ENCODE peak calls at places on chromosomes 3 and 15, in four cellular contexts. E is neuronal stem cell, A is IMR-90, F is neural progenitor cell. P is an unnamed sample.

GRCh38 chr3:167978071-167978470 is 117.7 kb downstream of the GOLIM4 start:
- DNase-seq in E (no peak), A (no peak), F (no peak), P (no peak)

GRCh38 chr3:35521196-35521595 is 118.1 kb upstream of the ARPP21 start:
- DNase-seq in E (no peak), A (no peak), F (no peak), P (no peak)

GRCh38 chr3:43497905-43498365 is 123.9 kb downstream of the ANO10 start:
- DNase-seq in E (no peak), A (peak), F (no peak), P (no peak)

GRCh38 chr3:24306518-24306917 is 188.1 kb downstream of the THRB start:
- DNase-seq in E (no peak), A (no peak), F (no peak), P (no peak)

GRCh38 chr3:23698652-23699313 is 107.0 kb upstream of the UBE2E1 start:
- DNase-seq in E (no peak), A (no peak), F (no peak), P (no peak)

GRCh38 chr3:8152826-8153418 is 348.7 kb upstream of the LMCD1 start:
- DNase-seq in E (no peak), A (no peak), F (no peak), P (no peak)

GRCh38 chr3:72999971-73000370 is 3.4 kb downstream of the PPP4R2 start:
- DNase-seq in E (no peak), A (no peak), F (peak), P (no peak)

GRCh38 chr3:186536883-186537553 is 7.2 kb downstream of the CRYGS start:
- DNase-seq in E (no peak), A (peak), F (no peak), P (no peak)

GRCh38 chr3:24069045-24069444 is 124.0 kb downstream of the NR1D2 start:
- DNase-seq in E (no peak), A (no peak), F (peak), P (no peak)

GRCh38 chr3:135930243-135930642 is 35.3 kb upstream of the PPP2R3A start:
- DNase-seq in E (no peak), A (no peak), F (no peak), P (no peak)

GRCh38 chr3:192812736-192813383 is 85.5 kb upstream of the FGF12 start:
- DNase-seq in E (peak), A (peak), F (peak), P (no peak)

DNA sequence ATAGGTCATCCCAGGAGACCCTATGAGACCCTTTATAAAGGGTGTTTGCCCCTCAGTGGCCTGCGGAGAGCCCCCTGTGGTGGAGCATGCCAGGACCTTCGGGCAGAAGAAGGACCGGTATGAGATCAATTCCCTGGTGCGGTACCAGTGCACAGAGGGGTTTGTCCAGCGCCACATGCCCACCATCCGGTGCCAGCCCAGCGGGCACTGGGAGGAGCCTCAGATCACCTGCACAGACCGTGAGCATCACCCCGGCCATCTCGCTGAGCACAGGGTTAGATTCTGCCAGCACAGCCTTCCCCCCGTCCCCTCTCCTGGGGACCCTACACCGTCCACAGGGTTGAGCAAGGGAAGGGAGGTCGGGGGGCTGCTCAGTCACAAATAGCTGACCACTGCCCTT is 21.6 kb downstream of the HAPLN3 start:
- DNase-seq in E (no peak), A (no peak), F (no peak), P (no peak)
- H3K27ac ChIP-seq in E (no peak), A (no peak), F (no peak), P (no peak)

GRCh38 chr3:49719214-49719884 is at the start of gene AMIGO3:
- DNase-seq in E (peak), A (peak), F (peak), P (peak)
- H3K9ac ChIP-seq in E (peak), A (peak), F (no peak), P (no peak)

GRCh38 chr15:57387644-57388076 is 11.4 kb downstream of the CGNL1 start:
- DNase-seq in E (no peak), A (no peak), F (no peak), P (no peak)
- H3K27ac ChIP-seq in E (no peak), A (no peak), F (no peak), P (no peak)

GRCh38 chr3:4600526-4600925 is 107.4 kb downstream of the ITPR1 start:
- DNase-seq in E (no peak), A (no peak), F (no peak), P (no peak)

GRCh38 chr3:4593014-4593413 is 99.9 kb downstream of the ITPR1 start:
- DNase-seq in E (no peak), A (no peak), F (no peak), P (no peak)

GRCh38 chr3:4597204-4597985 is 104.2 kb downstream of the ITPR1 start:
- DNase-seq in E (no peak), A (no peak), F (no peak), P (no peak)

GRCh38 chr3:4595709-4596108 is 102.6 kb downstream of the ITPR1 start:
- DNase-seq in E (no peak), A (no peak), F (no peak), P (no peak)

GRCh38 chr3:4596596-4596995 is 103.4 kb downstream of the ITPR1 start:
- DNase-seq in E (no peak), A (no peak), F (peak), P (no peak)
- H3K9ac ChIP-seq in E (no peak), A (no peak), F (no peak), P (no peak)